ENCODE peak calls at places on chromosomes 11 and 22, in five cellular contexts. One of them, this sample, is unnamed.

GRCh38 chr11:93278976-93279375 is 51.6 kb upstream of the DEUP1 start:
- DNase-seq in IMR-90: no peak
- DNase-seq in endothelial cell: no peak
- DNase-seq in nephron progenitor cell: no peak
- DNase-seq in right lobe of liver: no peak
- DNase-seq in this sample: no peak

GRCh38 chr11:11137339-11137738 is 215.7 kb downstream of the CSNK2A3 start:
- DNase-seq in IMR-90: no peak
- DNase-seq in endothelial cell: no peak
- DNase-seq in nephron progenitor cell: no peak
- DNase-seq in right lobe of liver: no peak
- DNase-seq in this sample: no peak

GRCh38 chr11:77395460-77396175 is 78.3 kb downstream of the PAK1 start:
- DNase-seq in IMR-90: no peak
- DNase-seq in endothelial cell: no peak
- DNase-seq in nephron progenitor cell: no peak
- DNase-seq in right lobe of liver: no peak
- DNase-seq in this sample: no peak

GRCh38 chr11:130897262-130898182 is 18.8 kb downstream of the SNX19 start:
- DNase-seq in IMR-90: peak
- DNase-seq in endothelial cell: no peak
- DNase-seq in nephron progenitor cell: no peak
- DNase-seq in right lobe of liver: peak
- DNase-seq in this sample: no peak

GRCh38 chr22:40414306-40414705 is 43.9 kb downstream of the SGSM3 start:
- DNase-seq in IMR-90: peak
- DNase-seq in endothelial cell: no peak
- DNase-seq in nephron progenitor cell: no peak
- DNase-seq in right lobe of liver: no peak
- DNase-seq in this sample: peak

GRCh38 chr11:129209891-129210830 is 18.0 kb upstream of the ARHGAP32 start:
- DNase-seq in IMR-90: no peak
- DNase-seq in endothelial cell: no peak
- DNase-seq in nephron progenitor cell: no peak
- DNase-seq in right lobe of liver: no peak
- DNase-seq in this sample: no peak

GRCh38 chr22:42884616-42885375 is 27.7 kb upstream of the ARFGAP3 start:
- DNase-seq in IMR-90: no peak
- DNase-seq in endothelial cell: no peak
- DNase-seq in nephron progenitor cell: no peak
- DNase-seq in right lobe of liver: no peak
- DNase-seq in this sample: no peak

GRCh38 chr11:126456783-126457542 is 101.5 kb downstream of the ST3GAL4 start:
- DNase-seq in IMR-90: no peak
- DNase-seq in endothelial cell: no peak
- DNase-seq in nephron progenitor cell: no peak
- DNase-seq in right lobe of liver: no peak
- DNase-seq in this sample: no peak

GRCh38 chr11:109123811-109124787 is 297.9 kb upstream of the C11orf87 start:
- DNase-seq in IMR-90: peak
- DNase-seq in endothelial cell: no peak
- DNase-seq in nephron progenitor cell: peak
- DNase-seq in right lobe of liver: no peak
- DNase-seq in this sample: no peak

GRCh38 chr11:13772223-13773046 is 104.0 kb downstream of the FAR1 start:
- DNase-seq in IMR-90: peak
- DNase-seq in endothelial cell: peak
- DNase-seq in nephron progenitor cell: peak
- DNase-seq in right lobe of liver: no peak
- DNase-seq in this sample: no peak

DNA sequence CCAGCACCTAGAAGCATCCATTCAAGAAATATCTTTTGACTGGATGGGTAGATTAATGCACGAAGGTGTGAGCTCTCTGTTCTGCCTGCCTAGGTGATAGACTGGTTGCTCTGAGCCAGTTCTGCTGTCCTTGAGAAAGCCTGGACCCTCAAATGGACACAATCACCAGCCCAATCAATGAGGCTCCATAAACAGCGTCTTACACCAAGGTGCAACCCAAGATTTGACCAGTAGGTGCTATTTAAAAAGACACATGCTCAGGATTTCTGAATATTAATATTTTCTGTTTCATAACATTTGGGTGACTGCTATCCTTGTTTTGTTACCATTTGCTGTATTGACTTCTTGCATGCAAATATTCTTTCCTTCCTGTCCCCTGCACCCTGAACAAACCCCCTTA is 39.0 kb downstream of the PAMR1 start:
- DNase-seq in IMR-90: no peak
- DNase-seq in endothelial cell: no peak
- DNase-seq in nephron progenitor cell: no peak
- DNase-seq in right lobe of liver: no peak
- DNase-seq in this sample: no peak
- TF ChIP-seq CTCF in IMR-90: no peak
- TF ChIP-seq CTCF in endothelial cell: no peak
- TF ChIP-seq CTCF in nephron progenitor cell: no peak
- TF ChIP-seq CTCF in right lobe of liver: no peak
- TF ChIP-seq CTCF in this sample: no peak

GRCh38 chr22:33126881-33127280 is 68.7 kb upstream of the SYN3 start:
- DNase-seq in IMR-90: no peak
- DNase-seq in endothelial cell: no peak
- DNase-seq in nephron progenitor cell: no peak
- DNase-seq in right lobe of liver: no peak
- DNase-seq in this sample: no peak
- TF ChIP-seq CTCF in IMR-90: no peak
- TF ChIP-seq CTCF in endothelial cell: no peak
- TF ChIP-seq CTCF in nephron progenitor cell: peak
- TF ChIP-seq CTCF in right lobe of liver: peak
- TF ChIP-seq CTCF in this sample: no peak

GRCh38 chr11:122791411-122791810 is 46.9 kb upstream of the CRTAM start:
- DNase-seq in IMR-90: peak
- DNase-seq in endothelial cell: no peak
- DNase-seq in nephron progenitor cell: no peak
- DNase-seq in right lobe of liver: no peak
- DNase-seq in this sample: no peak

GRCh38 chr11:122791836-122792235 is 46.5 kb upstream of the CRTAM start:
- DNase-seq in IMR-90: peak
- DNase-seq in endothelial cell: no peak
- DNase-seq in nephron progenitor cell: no peak
- DNase-seq in right lobe of liver: no peak
- DNase-seq in this sample: no peak

GRCh38 chr11:122789916-122790315 is 48.4 kb upstream of the CRTAM start:
- DNase-seq in IMR-90: no peak
- DNase-seq in endothelial cell: no peak
- DNase-seq in nephron progenitor cell: no peak
- DNase-seq in right lobe of liver: no peak
- DNase-seq in this sample: no peak

GRCh38 chr11:122786896-122787295 is 51.4 kb upstream of the CRTAM start:
- DNase-seq in IMR-90: no peak
- DNase-seq in endothelial cell: no peak
- DNase-seq in nephron progenitor cell: no peak
- DNase-seq in right lobe of liver: no peak
- DNase-seq in this sample: no peak

GRCh38 chr11:122788781-122789535 is 49.3 kb upstream of the CRTAM start:
- DNase-seq in IMR-90: no peak
- DNase-seq in endothelial cell: no peak
- DNase-seq in nephron progenitor cell: no peak
- DNase-seq in right lobe of liver: no peak
- DNase-seq in this sample: no peak
- TF ChIP-seq CTCF in IMR-90: peak
- TF ChIP-seq CTCF in endothelial cell: peak
- TF ChIP-seq CTCF in nephron progenitor cell: no peak
- TF ChIP-seq CTCF in right lobe of liver: no peak
- TF ChIP-seq CTCF in this sample: no peak

GRCh38 chr11:59658036-59658435 is 10.8 kb downstream of the PATL1 start:
- DNase-seq in IMR-90: no peak
- DNase-seq in endothelial cell: no peak
- DNase-seq in nephron progenitor cell: no peak
- DNase-seq in right lobe of liver: no peak
- DNase-seq in this sample: no peak
- TF ChIP-seq CTCF in IMR-90: no peak
- TF ChIP-seq CTCF in endothelial cell: no peak
- TF ChIP-seq CTCF in nephron progenitor cell: no peak
- TF ChIP-seq CTCF in right lobe of liver: no peak
- TF ChIP-seq CTCF in this sample: no peak

DNA sequence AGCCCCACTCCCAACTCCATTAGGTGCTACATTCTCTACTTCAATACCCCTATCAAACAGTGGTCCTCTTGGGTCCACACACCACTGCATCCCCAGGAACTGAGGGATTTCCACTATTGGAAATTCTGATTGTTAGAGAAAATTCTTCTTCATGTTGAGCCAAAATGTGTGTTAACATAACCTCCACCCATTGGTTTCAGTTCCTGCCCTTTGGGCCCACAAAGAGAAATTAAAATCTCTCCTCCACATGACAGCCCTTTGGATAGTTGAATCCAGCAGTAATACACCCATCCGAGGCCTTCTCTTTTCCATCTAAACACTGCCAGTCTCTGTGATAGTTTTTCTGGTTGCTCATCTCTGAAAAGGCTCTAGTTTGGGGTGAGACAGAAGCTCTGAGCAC is 2.1 kb downstream of the VSIG2 start:
- DNase-seq in IMR-90: no peak
- DNase-seq in endothelial cell: no peak
- DNase-seq in nephron progenitor cell: no peak
- DNase-seq in right lobe of liver: no peak
- DNase-seq in this sample: no peak
- TF ChIP-seq CTCF in IMR-90: no peak
- TF ChIP-seq CTCF in endothelial cell: no peak
- TF ChIP-seq CTCF in nephron progenitor cell: no peak
- TF ChIP-seq CTCF in right lobe of liver: no peak
- TF ChIP-seq CTCF in this sample: no peak

DNA sequence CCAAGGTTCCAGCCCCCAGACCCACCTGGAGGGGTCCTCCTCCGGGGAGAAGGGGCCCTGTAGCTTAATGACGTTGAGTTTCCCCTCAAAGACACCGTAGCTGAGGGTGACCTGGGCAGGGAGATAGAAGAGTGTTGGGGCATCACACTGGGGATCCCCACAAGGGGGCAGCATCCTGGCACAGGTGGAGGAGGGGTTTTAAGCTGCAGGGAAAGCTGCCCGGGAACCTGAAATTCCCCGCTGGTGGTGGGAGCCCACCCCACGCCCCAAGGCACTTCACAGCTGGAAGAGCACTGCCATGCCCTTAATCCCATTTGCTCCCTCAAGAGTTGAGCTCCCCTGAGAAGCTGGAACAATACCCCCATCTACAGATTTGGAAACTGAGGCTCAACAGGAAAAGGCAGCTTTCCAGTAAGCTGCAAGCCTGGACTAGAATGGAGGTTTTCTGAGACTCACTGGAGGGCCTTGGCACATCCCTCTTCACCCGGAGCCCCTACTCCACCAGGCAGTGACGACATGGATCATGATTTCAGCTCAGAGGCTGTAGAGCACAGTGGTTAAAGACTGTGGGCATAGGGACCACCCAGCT is 13.7 kb downstream of the MFNG start:
- DNase-seq in IMR-90: peak
- DNase-seq in endothelial cell: peak
- DNase-seq in nephron progenitor cell: peak
- DNase-seq in right lobe of liver: no peak
- DNase-seq in this sample: no peak
- TF ChIP-seq CTCF in IMR-90: peak
- TF ChIP-seq CTCF in endothelial cell: peak
- TF ChIP-seq CTCF in nephron progenitor cell: peak
- TF ChIP-seq CTCF in right lobe of liver: peak
- TF ChIP-seq CTCF in this sample: peak

This sample was measured in CD14-positive monocyte.